ENCODE peak calls at places on chromosomes 3 and 15, in six cellular contexts. G is lower lobe of right lung; M is GM12878; E is CD8-positive, alpha-beta memory T cell; A is cardiac muscle cell; Y is pancreas. V is an unnamed sample.
A peak's percentile ranks its signal among the peaks of the same experiment; 100 is the strongest.

GRCh38 chr3:189947948-189948723 is 172.6 kb downstream of the P3H2 start:
- DNase-seq in G (no peak), M (peak; percentile 32), E (no peak), A (peak; percentile 58), Y (no peak), V (no peak)

GRCh38 chr3:66048051-66048395 is 9.3 kb upstream of the MAGI1 start:
- DNase-seq in G (no peak), M (no peak), E (no peak), A (peak; percentile 19), Y (no peak), V (no peak)

GRCh38 chr3:32886911-32887310 is 64.5 kb upstream of the CCR4 start:
- DNase-seq in G (no peak), M (no peak), E (no peak), A (no peak), Y (no peak), V (no peak)

GRCh38 chr3:11251807-11252176 is 20.4 kb upstream of the ATG7 start:
- DNase-seq in G (no peak), M (no peak), E (no peak), A (no peak), Y (no peak), V (no peak)

GRCh38 chr3:55476515-55476914 is 10.6 kb downstream of the WNT5A start:
- DNase-seq in G (no peak), M (no peak), E (no peak), A (peak; percentile 84), Y (no peak), V (peak; percentile 95)

GRCh38 chr3:64491843-64492242 is 196.0 kb downstream of the ADAMTS9 start:
- DNase-seq in G (no peak), M (no peak), E (no peak), A (no peak), Y (no peak), V (no peak)

GRCh38 chr3:72446406-72447058 is 401.7 kb downstream of the SHQ1 start:
- DNase-seq in G (no peak), M (no peak), E (peak; percentile 58), A (no peak), Y (peak; percentile 86), V (peak; percentile 55)

GRCh38 chr15:97995881-97996603 is 35.5 kb downstream of the ARRDC4 start:
- DNase-seq in G (no peak), M (no peak), E (no peak), A (no peak), Y (no peak), V (no peak)

GRCh38 chr3:94345101-94345500 is 282.2 kb downstream of the NSUN3 start:
- DNase-seq in G (no peak), M (no peak), E (peak; percentile 28), A (no peak), Y (no peak), V (no peak)

GRCh38 chr3:141074529-141074928 is 23.4 kb downstream of the SPSB4 start:
- DNase-seq in G (no peak), M (no peak), E (no peak), A (no peak), Y (no peak), V (peak; percentile 23)

GRCh38 chr3:141078200-141078599 is 27.1 kb downstream of the SPSB4 start:
- DNase-seq in G (no peak), M (no peak), E (no peak), A (no peak), Y (no peak), V (no peak)

GRCh38 chr3:141077631-141078030 is 26.5 kb downstream of the SPSB4 start:
- DNase-seq in G (no peak), M (no peak), E (no peak), A (no peak), Y (no peak), V (no peak)

GRCh38 chr3:141076821-141077571 is 25.8 kb downstream of the SPSB4 start:
- DNase-seq in G (peak; percentile 71), M (no peak), E (no peak), A (peak; percentile 48), Y (no peak), V (peak; percentile 87)

GRCh38 chr3:141076026-141076797 is 25.1 kb downstream of the SPSB4 start:
- DNase-seq in G (no peak), M (no peak), E (no peak), A (no peak), Y (peak; percentile 88), V (peak; percentile 34)
- H3K27ac ChIP-seq in G (peak overlapping the region; percentile 64), M (no peak overlapping the region), E (no peak overlapping the region), A (peak overlapping the region; percentile 90), Y (no peak overlapping the region), V (no peak overlapping the region)

GRCh38 chr3:101185341-101185740 is 135.0 kb downstream of the IMPG2 start:
- DNase-seq in G (no peak), M (no peak), E (no peak), A (no peak), Y (no peak), V (peak; percentile 42)

GRCh38 chr3:101183151-101183550 is 137.2 kb downstream of the IMPG2 start:
- DNase-seq in G (no peak), M (no peak), E (no peak), A (no peak), Y (no peak), V (no peak)

GRCh38 chr3:101181801-101182200 is 138.6 kb downstream of the IMPG2 start:
- DNase-seq in G (no peak), M (no peak), E (no peak), A (no peak), Y (no peak), V (no peak)

GRCh38 chr3:101184111-101184510 is 136.3 kb downstream of the IMPG2 start:
- DNase-seq in G (no peak), M (no peak), E (no peak), A (no peak), Y (no peak), V (no peak)

DNA sequence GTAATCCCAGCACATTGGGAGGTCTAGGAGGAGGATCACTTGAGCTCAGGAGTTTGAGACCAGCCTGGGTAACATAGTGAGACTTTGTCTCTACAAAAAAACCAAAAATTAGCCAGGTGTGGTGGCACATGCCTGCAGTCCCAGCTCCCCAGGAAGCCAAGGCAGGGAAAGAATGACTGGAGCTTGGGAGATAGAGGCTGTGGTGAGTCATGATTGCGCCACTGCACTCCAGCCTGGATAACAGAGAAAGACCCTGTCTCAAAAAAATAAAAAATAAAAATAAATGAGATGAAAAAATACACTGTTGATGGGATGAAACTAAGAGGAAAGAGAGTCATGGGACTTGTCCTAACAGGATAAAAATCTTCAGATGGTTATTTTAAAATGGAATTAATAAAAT is 137.6 kb downstream of the IMPG2 start:
- DNase-seq in G (no peak), M (no peak), E (no peak), A (peak; percentile 79), Y (no peak), V (no peak)
- H3K27ac ChIP-seq in G (no peak overlapping the region), M (no peak overlapping the region), E (no peak overlapping the region), A (no peak overlapping the region), Y (no peak overlapping the region), V (no peak overlapping the region)

GRCh38 chr3:124273651-124274050 is 281.7 kb upstream of the ROPN1 start:
- DNase-seq in G (no peak), M (no peak), E (no peak), A (no peak), Y (no peak), V (no peak)

GRCh38 chr3:124275421-124275820 is 283.5 kb upstream of the ROPN1 start:
- DNase-seq in G (no peak), M (no peak), E (no peak), A (peak; percentile 40), Y (no peak), V (no peak)

GRCh38 chr3:124276163-124276862 is 284.4 kb upstream of the ROPN1 start:
- DNase-seq in G (no peak), M (no peak), E (no peak), A (no peak), Y (no peak), V (no peak)

GRCh38 chr3:124269619-124270018 is 277.7 kb upstream of the ROPN1 start:
- DNase-seq in G (no peak), M (no peak), E (no peak), A (no peak), Y (no peak), V (no peak)

GRCh38 chr3:124272611-124273151 is 280.8 kb upstream of the ROPN1 start:
- DNase-seq in G (no peak), M (no peak), E (no peak), A (peak; percentile 42), Y (no peak), V (no peak)
- H3K27ac ChIP-seq in G (no peak overlapping the region), M (no peak overlapping the region), E (no peak overlapping the region), A (no peak overlapping the region), Y (no peak overlapping the region), V (no peak overlapping the region)

DNA sequence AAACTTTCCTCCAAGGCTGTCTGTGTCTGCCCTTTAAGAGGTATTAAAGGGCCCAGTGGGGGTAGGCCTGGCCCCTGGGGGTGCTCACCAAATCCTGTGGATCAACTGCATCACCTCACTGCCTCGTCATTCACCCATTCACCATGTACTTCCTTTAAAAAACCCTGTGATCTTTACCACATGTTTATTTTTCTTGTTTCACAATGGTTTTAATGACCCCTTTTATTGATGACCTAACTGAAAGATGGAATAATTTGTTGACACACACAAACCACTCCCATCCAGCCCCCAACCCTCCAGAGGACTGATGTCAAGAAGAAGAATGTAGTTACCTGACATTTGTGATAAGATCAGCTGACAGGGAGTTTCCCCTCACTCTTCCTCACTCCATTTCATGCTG is 40.8 kb downstream of the KCNAB1 start:
- DNase-seq in G (no peak), M (no peak), E (no peak), A (no peak), Y (no peak), V (no peak)
- H3K27ac ChIP-seq in G (peak overlapping the region; percentile 0), M (no peak overlapping the region), E (peak overlapping the region; percentile 20), A (no peak overlapping the region), Y (no peak overlapping the region), V (no peak overlapping the region)

GRCh38 chr3:109927161-109927560 is 589.8 kb upstream of the DPPA4 start:
- DNase-seq in G (no peak), M (no peak), E (no peak), A (peak; percentile 90), Y (no peak), V (peak; percentile 85)
- H3K27ac ChIP-seq in G (no peak overlapping the region), M (no peak overlapping the region), E (no peak overlapping the region), A (no peak overlapping the region), Y (no peak overlapping the region), V (peak overlapping the region; percentile 83)

DNA sequence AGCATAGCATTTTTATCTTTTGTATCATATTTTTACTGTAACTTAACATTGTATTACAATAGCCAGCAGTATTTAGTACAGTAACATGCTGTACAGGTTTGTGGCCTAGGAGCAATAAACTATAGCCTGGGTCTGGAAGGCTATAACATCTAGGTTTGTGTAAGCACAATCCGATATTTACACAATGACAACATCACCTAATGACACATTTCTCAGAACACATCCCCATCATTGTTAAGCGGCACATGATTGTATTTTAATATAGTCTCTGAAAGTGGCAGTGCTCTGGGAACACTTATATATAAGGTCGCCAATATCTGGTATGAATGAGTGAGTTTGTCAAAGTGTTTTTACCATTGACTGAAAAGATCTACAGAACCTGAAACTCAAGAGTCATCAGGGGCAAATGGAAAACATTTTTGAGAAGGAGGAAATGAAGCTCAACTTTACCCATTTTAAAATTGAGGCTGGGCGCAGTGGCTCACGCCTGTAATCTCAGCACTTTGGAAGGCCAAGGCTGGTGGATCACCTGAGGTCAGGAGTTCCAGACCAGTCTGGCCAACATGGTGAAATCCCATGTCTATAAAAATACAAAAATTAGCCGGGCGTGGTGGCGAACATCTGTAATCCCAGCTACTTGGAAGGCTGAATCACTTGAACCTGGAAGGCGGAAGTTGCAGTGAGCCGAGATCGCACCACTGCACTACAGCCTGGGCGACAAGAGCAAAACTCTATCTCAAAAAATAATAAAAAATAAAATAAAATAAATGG is 38.8 kb upstream of the TNFSF10 start:
- DNase-seq in G (no peak), M (no peak), E (no peak), A (no peak), Y (no peak), V (no peak)
- H3K27ac ChIP-seq in G (peak overlapping the region; percentile 76), M (no peak overlapping the region), E (no peak overlapping the region), A (no peak overlapping the region), Y (no peak overlapping the region), V (peak overlapping the region; percentile 70)